ENCODE peak calls at places on chromosomes 4 and X, in five cellular contexts. H is foreskin fibroblast, W is tibial nerve, B is brain microvascular endothelial cell, X is fibroblast of mammary gland. T is an unnamed sample.
A peak's percentile ranks its signal among the peaks of the same experiment; 100 is the strongest.

GRCh38 chr4:78774395-78774794 is 1.8 kb upstream of the BMP2K start:
- DNase-seq in H (no peak), W (no peak), B (no peak), X (no peak), T (no peak)

GRCh38 chrX:133444952-133445831 is 29.9 kb upstream of the GPC4 start:
- DNase-seq in H (no peak), W (no peak), B (no peak), X (peak; percentile 6), T (peak; percentile 61)

GRCh38 chr4:56907489-56908205 is at the start of gene REST:
- DNase-seq in H (peak; percentile 89), W (peak; percentile 62), B (peak; percentile 42), X (peak; percentile 42), T (peak; percentile 75)

GRCh38 chr4:145130788-145131398 is 32.8 kb downstream of the ABCE1 start:
- DNase-seq in H (peak; percentile 80), W (no peak), B (peak; percentile 40), X (peak; percentile 81), T (peak; percentile 59)

GRCh38 chrX:48468693-48469691 is 1.1 kb downstream of the SLC38A5 start:
- DNase-seq in H (no peak), W (no peak), B (no peak), X (no peak), T (no peak)

GRCh38 chr4:8332038-8332857 is 62.7 kb downstream of the HTRA3 start:
- DNase-seq in H (no peak), W (no peak), B (no peak), X (no peak), T (no peak)

GRCh38 chr4:166078956-166079355 is 205.9 kb downstream of the TLL1 start:
- DNase-seq in H (no peak), W (no peak), B (peak; percentile 20), X (peak; percentile 9), T (peak; percentile 41)

GRCh38 chr4:152392079-152392478 is 143.8 kb downstream of the FBXW7 start:
- DNase-seq in H (no peak), W (no peak), B (no peak), X (peak; percentile 13), T (peak; percentile 23)

GRCh38 chr4:24519649-24520048 is 64.7 kb downstream of the DHX15 start:
- DNase-seq in H (peak; percentile 36), W (no peak), B (peak; percentile 43), X (no peak), T (peak; percentile 14)

GRCh38 chr4:3285558-3286334 is 7.1 kb upstream of the RGS12 start:
- DNase-seq in H (peak; percentile 88), W (no peak), B (no peak), X (peak; percentile 67), T (peak; percentile 58)

GRCh38 chr4:82780398-82781231 is 18.0 kb downstream of the SCD5 start:
- DNase-seq in H (peak; percentile 60), W (peak; percentile 63), B (peak; percentile 87), X (peak; percentile 49), T (peak; percentile 37)

GRCh38 chr4:150518559-150518958 is 63.4 kb upstream of the MAB21L2 start:
- DNase-seq in H (peak; percentile 44), W (no peak), B (peak; percentile 24), X (peak; percentile 76), T (peak; percentile 78)

GRCh38 chrX:24133280-24133679 is 16.2 kb upstream of the ZFX start:
- DNase-seq in H (peak; percentile 30), W (no peak), B (no peak), X (no peak), T (no peak)

GRCh38 chr4:42627887-42628646 is 28.8 kb downstream of the ATP8A1 start:
- DNase-seq in H (no peak), W (peak; percentile 63), B (no peak), X (peak; percentile 2), T (no peak)

DNA sequence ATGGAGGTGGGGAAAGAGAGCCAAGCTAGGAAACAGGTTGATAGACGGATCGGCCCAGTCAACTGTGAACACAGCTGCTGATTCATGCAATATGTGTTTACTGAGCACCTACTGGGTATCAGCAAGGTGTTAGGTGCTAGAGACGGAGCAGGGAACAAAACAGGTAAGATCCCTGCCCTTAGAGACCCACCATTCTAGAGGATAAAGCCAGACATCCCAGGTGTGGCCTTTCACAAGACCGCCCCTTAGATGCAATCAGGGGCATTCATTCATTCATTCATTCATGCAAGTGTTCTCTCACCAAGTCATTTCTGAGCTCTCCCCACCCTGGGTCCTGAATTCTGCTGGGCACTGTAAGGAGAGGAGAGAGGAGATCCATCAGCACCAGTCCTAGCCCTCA is 20.2 kb upstream of the MTM1 start:
- DNase-seq in H (no peak), W (no peak), B (no peak), X (no peak), T (no peak)
- H3K4me3 ChIP-seq in H (no peak overlapping the region), W (peak overlapping the region; percentile 36), B (no peak overlapping the region), X (no peak overlapping the region), T (no peak overlapping the region)

DNA sequence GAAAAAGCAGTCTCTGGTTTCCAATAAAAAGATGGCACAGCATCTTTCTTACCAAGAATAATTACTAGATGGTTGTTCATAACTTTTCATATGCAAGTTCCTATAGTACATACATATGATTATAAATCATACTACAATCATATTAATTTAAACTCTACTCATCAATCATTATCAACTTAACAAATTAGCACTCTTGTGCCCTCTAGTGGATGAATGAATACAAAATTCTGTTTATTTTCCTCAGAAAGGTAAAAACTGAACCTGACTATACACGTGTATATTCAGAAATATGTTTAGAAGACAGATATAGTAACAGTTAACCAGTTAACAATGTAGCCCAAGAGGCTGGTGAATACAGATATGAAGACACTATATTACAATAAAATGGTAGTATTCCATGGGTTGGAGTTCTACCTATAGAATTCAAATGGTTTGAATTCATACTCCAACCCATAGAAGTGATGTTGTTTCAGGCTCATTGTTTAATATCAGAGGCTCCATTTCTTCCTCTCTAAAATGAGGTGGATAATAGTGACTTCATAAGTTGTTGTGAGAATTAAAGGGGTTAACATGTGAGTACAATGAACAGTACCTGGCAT is 100.0 kb downstream of the ADAMTS3 start:
- DNase-seq in H (peak; percentile 45), W (no peak), B (no peak), X (peak; percentile 51), T (peak; percentile 57)
- TF ChIP-seq CTCF in H (peak; percentile 10), W (peak; percentile 17), B (peak; percentile 26), X (peak; percentile 46), T (no peak)

GRCh38 chr4:1767058-1767769 is 25.9 kb upstream of the FGFR3 start:
- DNase-seq in H (peak; percentile 37), W (no peak), B (no peak), X (peak; percentile 5), T (peak; percentile 41)
- H3K4me3 ChIP-seq in H (peak overlapping the region; percentile 30), W (peak overlapping the region; percentile 38), B (peak overlapping the region; percentile 33), X (peak overlapping the region; percentile 7), T (peak overlapping the region; percentile 19)

GRCh38 chrX:77446029-77446585 is 1.1 kb upstream of the FGF16 start:
- DNase-seq in H (peak; percentile 21), W (no peak), B (no peak), X (no peak), T (no peak)
- TF ChIP-seq CTCF in H (peak; percentile 5), W (no peak), B (peak; percentile 60), X (no peak), T (peak; percentile 21)

DNA sequence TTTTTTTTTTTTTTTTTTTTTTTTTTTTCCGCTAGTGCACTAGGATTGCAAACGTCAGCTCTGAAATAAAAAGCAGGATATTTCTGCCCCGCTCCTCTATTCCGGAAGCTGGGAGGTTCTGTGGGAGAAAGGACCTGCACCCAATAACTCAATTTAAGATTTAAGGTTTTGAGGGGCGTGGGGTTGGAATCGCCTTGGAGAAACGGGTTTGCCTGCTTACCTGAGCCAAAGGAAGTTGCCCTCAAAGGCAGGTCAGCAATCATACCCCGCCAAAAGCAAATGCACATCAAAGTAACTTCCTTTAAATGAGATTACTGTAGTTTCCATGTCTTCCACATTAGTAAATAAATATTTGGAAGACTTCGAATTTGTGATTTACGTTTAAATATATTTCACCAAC is 952 bp upstream of the HS3ST1 start:
- DNase-seq in H (no peak), W (no peak), B (no peak), X (no peak), T (peak; percentile 44)
- H3K4me3 ChIP-seq in H (no peak overlapping the region), W (peak overlapping the region; percentile 62), B (peak overlapping the region; percentile 61), X (no peak overlapping the region), T (peak overlapping the region; percentile 79)

DNA sequence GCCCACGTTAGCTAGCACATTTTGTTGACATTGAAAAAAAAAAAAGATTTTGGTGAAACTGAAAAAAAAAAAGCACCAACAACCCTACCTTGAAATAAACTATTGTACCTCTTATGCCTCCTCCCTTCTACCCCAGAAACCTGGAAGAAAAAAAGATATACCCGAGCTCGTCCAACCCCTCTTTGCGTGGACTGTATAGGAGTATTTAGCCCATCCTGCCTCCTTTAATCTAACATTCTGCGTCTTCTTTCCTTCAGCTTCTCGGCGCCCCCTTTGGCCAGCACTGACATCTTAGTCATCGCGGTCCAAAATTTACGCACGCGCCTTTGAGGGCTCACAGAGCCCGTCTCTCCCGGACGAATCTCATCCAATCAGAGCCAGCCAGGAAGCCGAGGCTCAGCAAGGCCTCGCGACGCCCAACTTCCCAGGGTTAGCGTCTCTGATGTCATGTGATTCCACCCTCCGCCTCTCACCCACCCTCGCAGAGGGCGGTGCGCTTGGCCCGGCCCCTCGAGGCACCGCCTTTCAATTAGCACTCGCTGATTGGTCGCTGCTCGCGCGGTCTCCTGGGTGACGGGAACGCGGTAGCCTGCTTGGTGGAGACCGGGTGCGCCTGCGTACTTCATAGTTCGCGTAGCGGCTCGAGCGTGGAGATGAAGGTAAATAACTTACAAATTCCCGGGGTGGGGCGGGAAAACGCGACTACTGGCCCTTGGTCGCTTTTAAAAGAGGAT is at the start of gene WDR19:
- DNase-seq in H (peak; percentile 100), W (peak; percentile 96), B (peak; percentile 99), X (peak; percentile 99), T (peak; percentile 100)
- TF ChIP-seq CTCF in H (peak; percentile 53), W (peak; percentile 54), B (peak; percentile 69), X (peak; percentile 47), T (peak; percentile 60)

DNA sequence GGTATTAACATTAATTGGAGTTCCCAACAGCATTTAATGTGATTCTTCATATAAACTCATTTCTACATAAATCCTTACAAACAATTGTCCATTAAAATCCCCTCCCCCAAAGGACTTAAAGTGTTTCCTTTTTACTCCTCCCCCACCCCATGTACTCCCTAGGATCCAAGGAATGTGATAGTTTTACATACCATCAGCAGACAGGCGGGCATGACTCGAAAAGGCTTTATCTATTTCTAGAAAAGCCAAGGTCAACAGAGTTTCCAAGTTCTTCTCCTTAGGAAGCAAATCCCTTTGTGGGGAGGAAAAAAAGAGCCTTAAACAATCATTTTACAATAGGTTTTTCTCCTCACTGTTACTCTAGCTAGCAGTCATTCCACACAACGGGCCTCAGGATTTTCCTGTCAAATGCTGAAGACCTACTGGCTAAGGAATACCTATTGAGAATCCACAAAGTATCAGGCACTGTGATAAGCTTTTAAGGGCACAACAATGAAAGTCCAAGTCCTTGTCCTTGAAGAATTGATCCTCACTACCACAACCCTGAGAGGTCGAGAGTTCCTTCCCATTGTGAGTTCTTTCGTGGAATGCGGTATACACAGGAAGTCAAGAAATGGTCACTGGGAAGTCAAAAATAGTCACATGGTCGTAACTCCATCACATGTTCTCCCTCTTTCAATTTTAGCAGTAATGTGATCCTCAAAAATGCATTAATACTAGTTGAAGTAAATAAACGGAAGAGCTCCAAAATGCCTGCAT is 7.2 kb downstream of the PPM1K start:
- DNase-seq in H (no peak), W (no peak), B (no peak), X (no peak), T (no peak)
- H3K4me3 ChIP-seq in H (no peak overlapping the region), W (no peak overlapping the region), B (no peak overlapping the region), X (no peak overlapping the region), T (no peak overlapping the region)

T was measured in epithelial cell of esophagus.